ENCODE peak calls at places on chromosomes 16 and 17, in nine cellular contexts. L, H, G, A, S, O, R, N and Z are unnamed samples.

GRCh38 chr16:73066927-73067670 is 19.2 kb upstream of the ZFHX3 start:
- DNase-seq in L (peak), H (no peak), G (no peak), A (no peak), S (no peak), O (no peak), R (no peak), N (no peak), Z (no peak)

GRCh38 chr17:2847601-2848255 is 51.5 kb downstream of the RAP1GAP2 start:
- DNase-seq in L (no peak), H (no peak), G (no peak), A (no peak), S (no peak), O (no peak), R (no peak), N (no peak), Z (no peak)

GRCh38 chr17:6374761-6375312 is 60.1 kb downstream of the AIPL1 start:
- DNase-seq in L (no peak), H (no peak), G (no peak), A (no peak), S (no peak), O (no peak), R (no peak), N (no peak), Z (peak)

GRCh38 chr17:78494189-78494960 is 82.8 kb downstream of the DNAH17 start:
- DNase-seq in L (peak), H (no peak), G (no peak), A (no peak), S (no peak), O (peak), R (no peak), N (no peak), Z (no peak)

GRCh38 chr17:17186051-17186450 is 20.1 kb downstream of the PLD6 start:
- DNase-seq in L (no peak), H (no peak), G (no peak), A (no peak), S (no peak), O (no peak), R (no peak), N (no peak), Z (no peak)

GRCh38 chr17:6162892-6163291 is 92.7 kb downstream of the WSCD1 start:
- DNase-seq in L (no peak), H (no peak), G (no peak), A (no peak), S (no peak), O (no peak), R (no peak), N (no peak), Z (no peak)

GRCh38 chr17:64572682-64573154 is 65.9 kb downstream of the CEP95 start:
- DNase-seq in L (no peak), H (no peak), G (no peak), A (no peak), S (no peak), O (no peak), R (no peak), N (no peak), Z (no peak)

GRCh38 chr17:82215095-82215971 is 2.7 kb upstream of the CCDC57 start:
- DNase-seq in L (peak), H (no peak), G (no peak), A (no peak), S (no peak), O (peak), R (peak), N (no peak), Z (no peak)

GRCh38 chr16:19329932-19330331 is 44.4 kb downstream of the CLEC19A start:
- DNase-seq in L (no peak), H (no peak), G (no peak), A (no peak), S (no peak), O (no peak), R (no peak), N (no peak), Z (no peak)

GRCh38 chr17:47295037-47295873 is 28.5 kb upstream of the EFCAB13 start:
- DNase-seq in L (no peak), H (peak), G (no peak), A (no peak), S (no peak), O (no peak), R (no peak), N (no peak), Z (no peak)

GRCh38 chr17:35596530-35597233 is 9.6 kb downstream of the AP2B1 start:
- DNase-seq in L (no peak), H (no peak), G (no peak), A (no peak), S (no peak), O (no peak), R (no peak), N (no peak), Z (no peak)

GRCh38 chr17:14334261-14334860 is 33.5 kb downstream of the HS3ST3B1 start:
- DNase-seq in L (no peak), H (no peak), G (no peak), A (no peak), S (no peak), O (no peak), R (no peak), N (no peak), Z (no peak)

GRCh38 chr17:44362964-44363612 is 565 bp downstream of the FAM171A2 start:
- DNase-seq in L (peak), H (no peak), G (no peak), A (no peak), S (no peak), O (no peak), R (peak), N (no peak), Z (peak)

GRCh38 chr17:2545393-2545792 is 33.7 kb upstream of the METTL16 start:
- DNase-seq in L (no peak), H (peak), G (no peak), A (no peak), S (no peak), O (no peak), R (peak), N (peak), Z (no peak)

GRCh38 chr16:14378684-14379467 is 251.2 kb downstream of the PARN start:
- DNase-seq in L (no peak), H (no peak), G (no peak), A (no peak), S (no peak), O (no peak), R (no peak), N (no peak), Z (no peak)

GRCh38 chr17:18928726-18929125 is 23.2 kb upstream of the SLC5A10 start:
- DNase-seq in L (no peak), H (no peak), G (no peak), A (no peak), S (no peak), O (no peak), R (no peak), N (no peak), Z (no peak)

GRCh38 chr17:34562387-34562786 is 17.0 kb upstream of the TMEM132E start:
- DNase-seq in L (no peak), H (no peak), G (no peak), A (no peak), S (no peak), O (no peak), R (no peak), N (no peak), Z (no peak)

GRCh38 chr17:55155867-55156560 is 108.7 kb upstream of the HLF start:
- DNase-seq in L (no peak), H (no peak), G (no peak), A (no peak), S (no peak), O (no peak), R (no peak), N (no peak), Z (no peak)

GRCh38 chr17:55157165-55157564 is 107.6 kb upstream of the HLF start:
- DNase-seq in L (no peak), H (no peak), G (no peak), A (no peak), S (no peak), O (no peak), R (no peak), N (no peak), Z (no peak)

GRCh38 chr17:55154101-55154500 is 110.7 kb upstream of the HLF start:
- DNase-seq in L (no peak), H (no peak), G (no peak), A (no peak), S (no peak), O (no peak), R (no peak), N (no peak), Z (no peak)

GRCh38 chr17:55149485-55149884 is 115.3 kb upstream of the HLF start:
- DNase-seq in L (no peak), H (no peak), G (no peak), A (no peak), S (no peak), O (no peak), R (no peak), N (no peak), Z (no peak)

DNA sequence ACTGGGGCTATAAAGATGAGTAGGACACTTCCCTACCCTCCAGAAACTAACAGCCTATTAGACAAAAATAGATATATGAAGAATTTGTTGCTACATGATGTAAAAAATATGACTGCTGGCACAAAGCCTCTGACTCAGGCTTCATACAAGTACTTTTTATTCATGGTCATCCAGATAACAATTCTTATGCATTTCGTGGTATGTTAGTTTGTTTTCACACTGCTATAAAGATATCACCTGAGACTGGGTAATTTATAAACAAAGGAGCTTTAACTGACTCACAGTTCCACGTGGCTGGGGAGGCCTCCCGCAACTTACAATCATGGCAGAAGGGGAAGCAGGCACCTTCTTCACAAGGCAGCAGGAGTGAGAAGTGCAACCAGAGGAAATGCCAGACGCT is 112.5 kb upstream of the HLF start:
- DNase-seq in L (no peak), H (no peak), G (no peak), A (no peak), S (no peak), O (no peak), R (no peak), N (no peak), Z (no peak)
- TF ChIP-seq CTCF in L (no peak), H (no peak), G (no peak), A (no peak), S (no peak), O (no peak), R (no peak), N (no peak), Z (no peak)

DNA sequence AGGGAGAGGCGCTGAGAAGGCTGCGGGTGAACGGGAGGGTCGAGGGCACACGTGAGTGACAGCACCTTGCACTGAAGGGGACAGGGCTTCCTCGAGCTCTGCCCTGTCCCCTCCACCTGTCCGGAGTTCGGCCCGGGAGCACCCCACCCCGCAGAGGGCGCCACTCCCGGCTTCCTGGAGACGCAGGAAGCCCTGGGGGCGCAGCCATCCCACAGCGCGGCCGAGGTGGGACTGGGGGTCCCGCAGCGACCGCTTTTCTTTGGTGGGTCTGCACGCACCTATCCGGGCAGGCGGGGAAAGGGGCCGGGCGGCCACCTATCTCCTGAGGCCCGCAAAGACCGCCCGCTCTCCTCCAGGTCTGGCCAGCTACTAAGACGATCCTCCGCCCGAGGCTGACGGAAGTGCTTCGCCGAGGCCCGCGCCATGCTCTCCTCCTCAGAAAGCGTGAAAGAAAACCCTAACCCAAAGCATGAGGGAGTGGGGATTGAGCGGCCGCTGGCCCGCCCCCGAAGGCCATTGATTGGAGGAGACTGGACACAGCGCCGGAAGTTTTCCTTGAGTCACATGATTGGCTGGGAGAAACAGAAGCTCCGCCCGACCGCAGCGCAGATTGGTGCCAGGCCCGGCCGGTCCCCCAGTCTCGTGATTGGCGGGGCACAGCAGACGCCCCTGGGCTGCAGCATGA is 34.4 kb downstream of the DDX19A start:
- DNase-seq in L (peak), H (peak), G (peak), A (peak), S (peak), O (peak), R (peak), N (peak), Z (peak)
- TF ChIP-seq CTCF in L (no peak), H (no peak), G (peak), A (peak), S (no peak), O (peak), R (peak), N (peak), Z (peak)

DNA sequence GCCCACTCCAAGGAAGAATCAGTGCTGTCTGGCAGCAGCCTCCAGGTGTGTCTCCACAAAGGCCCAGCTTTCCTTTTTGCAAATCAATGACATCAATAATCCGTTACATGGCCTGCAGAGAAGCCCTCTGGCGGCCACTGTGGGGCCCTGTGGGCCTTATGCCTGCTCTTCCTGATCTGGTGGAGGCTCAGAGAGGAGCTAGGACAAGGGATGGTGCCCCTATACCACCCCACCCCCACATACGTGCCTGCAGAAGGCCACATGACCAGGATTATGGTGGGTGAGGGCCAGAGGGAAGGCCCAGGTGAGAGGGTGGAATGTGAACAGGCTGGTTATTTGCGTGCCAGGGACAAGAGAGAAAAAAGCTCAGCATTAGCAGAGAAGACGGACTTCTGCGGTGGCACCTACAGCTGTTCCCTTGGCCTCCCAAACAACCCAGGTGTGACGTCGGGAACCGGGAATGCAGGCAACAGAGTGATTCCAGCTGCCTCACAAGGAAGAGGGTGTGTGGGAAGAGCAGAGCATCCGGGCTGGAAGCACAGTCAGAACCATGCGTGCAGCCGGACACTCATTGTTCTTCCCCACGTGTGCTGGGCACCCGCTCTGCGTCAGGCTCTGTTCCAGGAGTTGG is 22.5 kb downstream of the EIF4A3 start:
- DNase-seq in L (peak), H (no peak), G (no peak), A (peak), S (no peak), O (no peak), R (no peak), N (no peak), Z (no peak)
- TF ChIP-seq CTCF in L (peak), H (no peak), G (no peak), A (peak), S (no peak), O (peak), R (peak), N (peak), Z (peak)

GRCh38 chr16:79011282-79011681 is 589.3 kb downstream of the MAF start:
- DNase-seq in L (no peak), H (no peak), G (no peak), A (no peak), S (no peak), O (no peak), R (no peak), N (no peak), Z (no peak)
- TF ChIP-seq CTCF in L (no peak), H (no peak), G (no peak), A (no peak), S (no peak), O (no peak), R (no peak), N (no peak), Z (no peak)

GRCh38 chr16:68116256-68116853 is 31.2 kb downstream of the NFATC3 start:
- DNase-seq in L (no peak), H (no peak), G (no peak), A (no peak), S (no peak), O (no peak), R (no peak), N (no peak), Z (no peak)
- TF ChIP-seq CTCF in L (no peak), H (peak), G (no peak), A (peak), S (no peak), O (peak), R (peak), N (peak), Z (peak)